ENCODE peak calls at places on chromosomes 12 and 14, in four cellular contexts. D, V, P and S are unnamed samples.

GRCh38 chr14:61234215-61234916 is 46.8 kb downstream of the TMEM30B start:
- DNase-seq in V (no peak), D (no peak), P (no peak), S (no peak)

GRCh38 chr14:100078997-100079561 is 13.9 kb downstream of the EVL start:
- DNase-seq in D (peak; percentile 54), P (no peak), V (no peak), S (peak; percentile 91)

GRCh38 chr14:81231540-81231939 is 10.8 kb upstream of the GTF2A1 start:
- DNase-seq in D (no peak), P (no peak), V (no peak), S (no peak)

GRCh38 chr12:27970391-27970980 is 2.0 kb downstream of the PTHLH start:
- DNase-seq in V (no peak), P (peak; percentile 48), D (no peak), S (no peak)

GRCh38 chr12:52280319-52280795 is 5.9 kb downstream of the KRT86 start:
- DNase-seq in V (no peak), P (peak; percentile 83), D (peak; percentile 82), S (peak; percentile 80)

GRCh38 chr12:121537814-121538698 is 42.8 kb downstream of the KDM2B start:
- DNase-seq in P (peak; percentile 64), D (no peak), V (peak; percentile 23), S (peak; percentile 26)

GRCh38 chr12:54357802-54358619 is 6.3 kb downstream of the GPR84 start:
- DNase-seq in V (no peak), D (peak; percentile 63), P (no peak), S (no peak)

GRCh38 chr14:69711471-69712216 is 55.3 kb upstream of the SRSF5 start:
- DNase-seq in D (no peak), P (no peak), V (no peak), S (no peak)

GRCh38 chr12:120474092-120474960 is 4.8 kb upstream of the SRSF9 start:
- DNase-seq in P (peak; percentile 71), V (no peak), D (peak; percentile 87), S (peak; percentile 89)

GRCh38 chr14:90756755-90757345 is 59.4 kb downstream of the TTC7B start:
- DNase-seq in D (no peak), P (no peak), V (no peak), S (no peak)

GRCh38 chr12:83084516-83085234 is 398.0 kb downstream of the TMTC2 start:
- DNase-seq in P (no peak), V (no peak), D (no peak), S (no peak)

GRCh38 chr12:93860659-93861373 is 183.6 kb downstream of the CRADD start:
- DNase-seq in P (no peak), V (no peak), D (no peak), S (peak; percentile 56)

GRCh38 chr14:76377675-76378074 is 1.7 kb downstream of the ESRRB start:
- DNase-seq in V (no peak), P (no peak), D (no peak), S (no peak)

GRCh38 chr12:80165741-80166140 is 66.4 kb downstream of the OTOGL start:
- DNase-seq in D (no peak), P (no peak), V (no peak), S (no peak)

GRCh38 chr12:28611115-28611435 is 420.8 kb downstream of the CCDC91 start:
- DNase-seq in D (peak; percentile 56), V (no peak), P (peak; percentile 32), S (peak; percentile 9)

GRCh38 chr12:118816296-118816695 is 165.0 kb upstream of the SRRM4 start:
- DNase-seq in P (no peak), V (no peak), D (no peak), S (no peak)

GRCh38 chr12:132618683-132619043 is at the start of gene P2RX2:
- DNase-seq in V (no peak), D (no peak), P (no peak), S (no peak)

GRCh38 chr12:82406651-82407050 is 48.3 kb downstream of the METTL25 start:
- DNase-seq in D (no peak), P (no peak), V (no peak), S (no peak)

GRCh38 chr12:92193846-92194245 is 48.2 kb upstream of the BTG1 start:
- DNase-seq in P (no peak), D (no peak), V (no peak), S (no peak)

GRCh38 chr12:130083002-130083401 is 79.3 kb upstream of the FZD10 start:
- DNase-seq in V (no peak), D (no peak), P (no peak), S (peak; percentile 49)

GRCh38 chr14:46325157-46325556 is 326.4 kb downstream of the RPL10L start:
- DNase-seq in D (no peak), P (no peak), V (no peak), S (no peak)

GRCh38 chr12:14243941-14244340 is 121.5 kb upstream of the ATF7IP start:
- DNase-seq in D (no peak), P (no peak), V (no peak), S (no peak)

GRCh38 chr12:19700969-19701368 is 261.7 kb downstream of the AEBP2 start:
- DNase-seq in P (no peak), D (no peak), V (no peak), S (no peak)

GRCh38 chr14:61463664-61464063 is 142.3 kb downstream of the PRKCH start:
- DNase-seq in P (no peak), V (no peak), D (no peak), S (no peak)

GRCh38 chr12:108419949-108420348 is 80.8 kb upstream of the CMKLR1 start:
- DNase-seq in D (peak; percentile 25), P (no peak), V (no peak), S (no peak)

GRCh38 chr12:29521951-29522350 is 24.5 kb upstream of the OVCH1 start:
- DNase-seq in P (no peak), V (no peak), D (no peak), S (no peak)

GRCh38 chr14:85248881-85249635 is 280.9 kb upstream of the FLRT2 start:
- DNase-seq in P (no peak), V (no peak), D (peak; percentile 6), S (no peak)

GRCh38 chr12:5068126-5068525 is 24.4 kb downstream of the KCNA5 start:
- DNase-seq in D (no peak), P (no peak), V (no peak), S (no peak)